ENCODE peak calls at places on chromosomes 5 and 9, in eight cellular contexts. E is breast epithelium, B is lower leg skin, L is heart left ventricle, T is T-helper 1 cell, W is SK-MEL-5, C is activated gamma-delta T cell treated with Interleukin-2 at 50 U/mL for 16 hours, G is endothelial cell. Y is an unnamed sample.

GRCh38 chr5:136420168-136420916 is 55.0 kb upstream of the TRPC7 start:
- DNase-seq in W (no peak), G (no peak), E (no peak), B (no peak), C (no peak), L (no peak), T (no peak), Y (no peak)

GRCh38 chr9:83972286-83972685 is 7.7 kb downstream of the HNRNPK start:
- DNase-seq in C (no peak), L (no peak), T (no peak), W (no peak), B (no peak), E (no peak), G (no peak), Y (no peak)

GRCh38 chr9:126927419-126927818 is 12.8 kb downstream of the RALGPS1 start:
- DNase-seq in B (peak), W (no peak), G (no peak), L (no peak), E (no peak), T (no peak), C (no peak), Y (no peak)

GRCh38 chr9:34684145-34684544 is 6.9 kb downstream of the CCL19 start:
- DNase-seq in E (no peak), B (no peak), G (no peak), W (no peak), L (no peak), T (no peak), C (no peak), Y (no peak)

GRCh38 chr5:34804398-34804797 is 34.6 kb upstream of the TTC23L start:
- DNase-seq in T (no peak), C (no peak), E (no peak), B (no peak), G (no peak), W (no peak), L (no peak), Y (no peak)

GRCh38 chr5:59079622-59080620 is 497.0 kb downstream of the RAB3C start:
- DNase-seq in C (no peak), B (no peak), W (peak), E (no peak), G (no peak), L (no peak), T (no peak), Y (no peak)

GRCh38 chr9:128055222-128056040 is 11.7 kb downstream of the NAIF1 start:
- DNase-seq in L (no peak), C (no peak), E (no peak), G (no peak), T (no peak), B (peak), W (no peak), Y (no peak)

GRCh38 chr5:138623053-138623452 is 47.9 kb upstream of the HSPA9 start:
- DNase-seq in B (no peak), C (no peak), W (no peak), T (no peak), E (no peak), G (no peak), L (no peak), Y (no peak)

GRCh38 chr9:9003184-9003583 is 1203.6 kb upstream of the DMAC1 start:
- DNase-seq in B (no peak), C (no peak), E (no peak), W (peak), G (peak), L (peak), T (no peak), Y (no peak)

GRCh38 chr9:27460225-27461023 is 63.7 kb upstream of the IFNK start:
- DNase-seq in W (no peak), G (no peak), B (no peak), L (no peak), T (peak), C (no peak), E (no peak), Y (no peak)

GRCh38 chr5:87277279-87277835 is 9.7 kb downstream of the RASA1 start:
- DNase-seq in W (no peak), E (no peak), L (no peak), B (no peak), G (no peak), C (no peak), T (no peak), Y (no peak)

GRCh38 chr5:34924462-34924765 is 4.9 kb upstream of the DNAJC21 start:
- DNase-seq in B (no peak), L (no peak), E (no peak), T (no peak), G (no peak), W (no peak), C (no peak), Y (no peak)

GRCh38 chr5:139708877-139709586 is 60.9 kb downstream of the CXXC5 start:
- DNase-seq in G (peak), T (no peak), E (no peak), W (no peak), C (no peak), B (no peak), L (peak), Y (no peak)

GRCh38 chr9:113887436-113887835 is 11.3 kb downstream of the ZNF618 start:
- DNase-seq in G (no peak), W (no peak), B (no peak), C (no peak), E (no peak), L (no peak), T (no peak), Y (no peak)

GRCh38 chr5:173535976-173536639 is 80.3 kb downstream of the BOD1 start:
- DNase-seq in L (no peak), G (no peak), C (no peak), T (no peak), B (no peak), W (no peak), E (no peak), Y (no peak)

GRCh38 chr5:178784391-178784790 is 53.9 kb upstream of the ZNF354A start:
- DNase-seq in T (no peak), W (no peak), G (no peak), L (no peak), E (no peak), B (no peak), C (no peak), Y (no peak)

GRCh38 chr9:131997779-131998178 is 81.9 kb downstream of the MED27 start:
- DNase-seq in G (no peak), T (no peak), C (no peak), E (no peak), L (peak), W (no peak), B (no peak), Y (no peak)

GRCh38 chr5:77073667-77074066 is 13.4 kb downstream of the ZBED3 start:
- DNase-seq in T (no peak), W (no peak), G (no peak), E (no peak), L (no peak), C (no peak), B (no peak), Y (no peak)

GRCh38 chr5:153900703-153901395 is 137.9 kb downstream of the FAM114A2 start:
- DNase-seq in B (no peak), W (no peak), L (no peak), G (no peak), C (no peak), E (no peak), T (no peak), Y (no peak)

GRCh38 chr5:34410411-34411139 is 245.6 kb upstream of the RAI14 start:
- DNase-seq in B (no peak), T (no peak), W (no peak), E (no peak), G (no peak), L (no peak), C (no peak), Y (no peak)

GRCh38 chr9:114611516-114612271 is 603 bp downstream of the TMEM268 start:
- DNase-seq in C (peak), T (peak), G (peak), B (peak), E (peak), W (peak), L (peak), Y (no peak)

GRCh38 chr5:159817262-159818029 is 98.8 kb upstream of the ADRA1B start:
- DNase-seq in L (no peak), T (no peak), G (no peak), E (no peak), B (no peak), C (no peak), W (no peak), Y (no peak)

GRCh38 chr5:66554211-66554610 is 42.0 kb upstream of the MAST4 start:
- DNase-seq in L (no peak), G (no peak), W (no peak), T (peak), C (no peak), B (no peak), E (no peak), Y (no peak)

GRCh38 chr5:52811067-52811749 is 23.5 kb downstream of the ITGA1 start:
- DNase-seq in E (no peak), B (no peak), G (no peak), W (no peak), T (peak), L (no peak), C (no peak), Y (no peak)

GRCh38 chr5:474826-475661 is 32.1 kb downstream of the EXOC3 start:
- DNase-seq in L (no peak), T (no peak), B (peak), E (no peak), W (no peak), G (no peak), C (no peak), Y (peak)

GRCh38 chr9:21392270-21392669 is 7.1 kb upstream of the IFNA2 start:
- DNase-seq in B (no peak), C (no peak), E (no peak), G (peak), L (no peak), W (peak), T (no peak), Y (no peak)

GRCh38 chr5:142110046-142110531 is 1.5 kb downstream of the NDFIP1 start:
- DNase-seq in B (no peak), T (peak), G (no peak), E (no peak), L (no peak), W (no peak), C (no peak), Y (no peak)

GRCh38 chr5:77394064-77394716 is 97.9 kb downstream of the WDR41 start:
- DNase-seq in E (no peak), G (no peak), W (no peak), L (no peak), T (no peak), B (no peak), C (no peak), Y (no peak)

GRCh38 chr9:71504636-71505035 is 263.7 kb downstream of the CEMIP2 start:
- DNase-seq in E (no peak), W (no peak), B (no peak), T (peak), C (no peak), G (no peak), L (no peak), Y (no peak)

GRCh38 chr9:749712-750111 is 91.8 kb upstream of the DMRT1 start:
- DNase-seq in T (peak), C (peak), G (no peak), L (no peak), W (peak), B (no peak), E (no peak), Y (no peak)

GRCh38 chr9:112719292-112719691 is 1.4 kb upstream of the INIP start:
- DNase-seq in T (peak), B (no peak), G (no peak), E (no peak), W (peak), L (no peak), C (no peak), Y (no peak)

GRCh38 chr5:44935262-44935661 is 126.5 kb downstream of the MRPS30 start:
- DNase-seq in W (peak), G (peak), E (no peak), L (no peak), C (no peak), T (no peak), B (no peak), Y (no peak)

GRCh38 chr5:172109749-172110148 is 78.3 kb downstream of the STK10 start:
- DNase-seq in W (no peak), G (no peak), B (no peak), C (no peak), E (no peak), T (no peak), L (no peak), Y (no peak)

GRCh38 chr5:419970-420369 is 23.0 kb upstream of the EXOC3 start:
- DNase-seq in C (no peak), E (no peak), T (no peak), L (no peak), G (no peak), W (no peak), B (peak), Y (no peak)

GRCh38 chr5:54146906-54147305 is 163.5 kb downstream of the ARL15 start:
- DNase-seq in W (no peak), B (no peak), L (no peak), E (no peak), C (no peak), T (no peak), G (no peak), Y (no peak)

GRCh38 chr5:118598311-118598710 is 390.0 kb downstream of the DTWD2 start:
- DNase-seq in E (no peak), C (no peak), W (no peak), T (no peak), G (no peak), B (no peak), L (no peak), Y (no peak)

GRCh38 chr5:3024541-3024940 is 273.1 kb upstream of the IRX2 start:
- DNase-seq in E (no peak), G (no peak), C (no peak), B (no peak), W (no peak), T (no peak), L (no peak), Y (no peak)

GRCh38 chr5:97042981-97043380 is 99.4 kb downstream of the LIX1 start:
- DNase-seq in E (no peak), C (no peak), B (no peak), L (no peak), W (no peak), G (no peak), T (no peak), Y (no peak)

GRCh38 chr5:113172231-113172826 is 195.7 kb downstream of the DCP2 start:
- DNase-seq in G (no peak), W (no peak), B (no peak), C (no peak), E (no peak), T (no peak), L (no peak), Y (no peak)

Y was measured in T-helper 17 cell.